ENCODE peak calls at places on chromosomes 13 and 19, in nine cellular contexts. W is A172; F is left ventricle myocardium superior; T is stimulated activated CD4-positive, alpha-beta T cell treated with anti-CD3 and anti-CD28 coated beads, Interleukin-2, amount 100 ng/mL, for 24 hours; G is osteocyte; L is stimulated activated CD8-positive, alpha-beta memory T cell treated with anti-CD3 and anti-CD28 coated beads, Interleukin-2, amount 100 ng/mL, for 1 hour; J is omental fat pad; M is NCI-H1105; U is KG1. D is an unnamed sample.

GRCh38 chr19:33066543-33066942 is 1.9 kb upstream of the RHPN2 start:
- DNase-seq in W (no peak), F (no peak), T (no peak), G (no peak), L (no peak), J (no peak), M (no peak), U (no peak), D (no peak)

GRCh38 chr19:3201911-3202310 is 16.2 kb downstream of the NCLN start:
- DNase-seq in W (no peak), F (no peak), T (no peak), G (no peak), L (no peak), J (no peak), M (no peak), U (no peak), D (no peak)

GRCh38 chr13:20901668-20902437 is 693 bp downstream of the XPO4 start:
- DNase-seq in W (peak), F (peak), T (peak), G (no peak), L (no peak), J (no peak), M (peak), U (peak), D (peak)

GRCh38 chr13:102470283-102470920 is 68.6 kb upstream of the FGF14 start:
- DNase-seq in W (no peak), F (no peak), T (no peak), G (no peak), L (no peak), J (no peak), M (no peak), U (peak), D (no peak)

GRCh38 chr19:45404557-45405434 is at the start of gene PPP1R13L:
- DNase-seq in W (peak), F (peak), T (peak), G (peak), L (no peak), J (peak), M (peak), U (no peak), D (peak)

GRCh38 chr19:29510701-29511265 is 15.0 kb upstream of the VSTM2B start:
- DNase-seq in W (no peak), F (no peak), T (no peak), G (no peak), L (no peak), J (no peak), M (no peak), U (no peak), D (no peak)

GRCh38 chr13:33556828-33557227 is 261.1 kb upstream of the RFC3 start:
- DNase-seq in W (no peak), F (no peak), T (no peak), G (no peak), L (no peak), J (no peak), M (no peak), U (no peak), D (no peak)

GRCh38 chr13:99357149-99357596 is 50.0 kb upstream of the GPR183 start:
- DNase-seq in W (peak), F (no peak), T (peak), G (no peak), L (no peak), J (no peak), M (no peak), U (no peak), D (peak)

GRCh38 chr19:11418518-11419506 is at the start of gene RGL3:
- DNase-seq in W (no peak), F (peak), T (no peak), G (no peak), L (no peak), J (no peak), M (peak), U (no peak), D (no peak)

GRCh38 chr19:56119585-56119978 is 1.5 kb downstream of the ZNF787 start:
- DNase-seq in W (peak), F (no peak), T (no peak), G (no peak), L (no peak), J (no peak), M (no peak), U (no peak), D (no peak)

GRCh38 chr19:44552324-44552723 is 22.8 kb upstream of the CEACAM20 start:
- DNase-seq in W (peak), F (no peak), T (peak), G (peak), L (no peak), J (no peak), M (no peak), U (peak), D (peak)

GRCh38 chr13:29847501-29847983 is 2.9 kb downstream of the UBL3 start:
- DNase-seq in W (peak), F (no peak), T (no peak), G (no peak), L (no peak), J (no peak), M (no peak), U (peak), D (no peak)

GRCh38 chr19:10420444-10421239 is at the start of gene PDE4A:
- DNase-seq in W (peak), F (peak), T (peak), G (no peak), L (no peak), J (no peak), M (no peak), U (no peak), D (peak)

GRCh38 chr13:98697833-98698232 is 54.6 kb downstream of the SLC15A1 start:
- DNase-seq in W (no peak), F (no peak), T (no peak), G (peak), L (no peak), J (no peak), M (no peak), U (no peak), D (no peak)

GRCh38 chr13:42926555-42926954 is 65.5 kb downstream of the EPSTI1 start:
- DNase-seq in W (no peak), F (no peak), T (no peak), G (no peak), L (no peak), J (no peak), M (no peak), U (no peak), D (no peak)

GRCh38 chr13:96130818-96131217 is 40.9 kb downstream of the HS6ST3 start:
- DNase-seq in W (no peak), F (no peak), T (no peak), G (no peak), L (no peak), J (no peak), M (no peak), U (no peak), D (no peak)

GRCh38 chr19:17680235-17680722 is 7.9 kb downstream of the UNC13A start:
- DNase-seq in W (peak), F (peak), T (peak), G (peak), L (peak), J (peak), M (no peak), U (no peak), D (peak)

GRCh38 chr13:32938907-32939306 is 77.3 kb upstream of the KL start:
- DNase-seq in W (peak), F (no peak), T (no peak), G (peak), L (no peak), J (no peak), M (no peak), U (no peak), D (no peak)

GRCh38 chr13:49214917-49215376 is 5.2 kb upstream of the MLNR start:
- DNase-seq in W (no peak), F (peak), T (peak), G (no peak), L (no peak), J (no peak), M (no peak), U (peak), D (peak)

GRCh38 chr13:80945328-80945727 is 604.4 kb upstream of the SPRY2 start:
- DNase-seq in W (no peak), F (peak), T (no peak), G (no peak), L (no peak), J (no peak), M (no peak), U (no peak), D (no peak)

GRCh38 chr13:109778102-109778542 is 8.3 kb downstream of the IRS2 start:
- DNase-seq in W (peak), F (no peak), T (no peak), G (no peak), L (no peak), J (no peak), M (no peak), U (no peak), D (peak)

GRCh38 chr19:44752816-44753618 is 4.5 kb downstream of the BCL3 start:
- DNase-seq in W (peak), F (peak), T (peak), G (peak), L (peak), J (peak), M (peak), U (peak), D (peak)

GRCh38 chr19:54424660-54425381 is 9.6 kb downstream of the TTYH1 start:
- DNase-seq in W (no peak), F (no peak), T (no peak), G (no peak), L (no peak), J (no peak), M (no peak), U (no peak), D (no peak)

GRCh38 chr19:49503582-49503962 is 7.3 kb downstream of the RPS11 start:
- DNase-seq in W (no peak), F (no peak), T (no peak), G (no peak), L (no peak), J (no peak), M (no peak), U (no peak), D (no peak)

D was measured in activated CD4-positive, alpha-beta memory T cell treated with anti-CD3 and anti-CD28 coated beads, Interleukin-2, amount 10 ng/mL, durations not matched to agents 7 days and 5 days.